ENCODE peak calls at places on chromosomes 11 and 22, in four cellular contexts. K is T-helper 1 cell, P is GM19239, O is fibroblast of gingiva. W is an unnamed sample.

GRCh38 chr22:41620646-41621098 is at the start of gene DESI1:
- DNase-seq in K (no peak), O (no peak), P (no peak), W (no peak)

GRCh38 chr11:119362741-119363080 is 16.2 kb upstream of the MFRP start:
- DNase-seq in O (no peak), K (no peak), P (no peak), W (no peak)

GRCh38 chr22:46391486-46392136 is 56.1 kb downstream of the TRMU start:
- DNase-seq in K (no peak), O (no peak), P (no peak), W (no peak)

GRCh38 chr22:43820671-43821305 is 8.7 kb upstream of the EFCAB6 start:
- DNase-seq in O (no peak), P (no peak), K (no peak), W (no peak)

GRCh38 chr22:37848587-37849088 is 581 bp upstream of the EIF3L start:
- DNase-seq in K (no peak), P (no peak), O (peak; percentile 38), W (no peak)

GRCh38 chr11:61776561-61777075 is 15.8 kb downstream of the TMEM258 start:
- DNase-seq in O (peak; percentile 55), P (peak; percentile 88), K (no peak), W (no peak)

GRCh38 chr11:110131386-110132123 is 38.4 kb downstream of the ZC3H12C start:
- DNase-seq in P (no peak), O (no peak), K (no peak), W (no peak)

GRCh38 chr22:49656291-49656851 is 171.3 kb downstream of the BRD1 start:
- DNase-seq in K (no peak), O (no peak), P (no peak), W (no peak)

GRCh38 chr11:3617990-3618389 is 23.8 kb downstream of the ART5 start:
- DNase-seq in K (no peak), O (no peak), P (no peak), W (no peak)

GRCh38 chr22:42814215-42814614 is 42.9 kb downstream of the ARFGAP3 start:
- DNase-seq in P (no peak), O (no peak), K (no peak), W (no peak)

GRCh38 chr11:86947541-86947940 is 7.7 kb downstream of the FZD4 start:
- DNase-seq in K (no peak), P (no peak), O (peak; percentile 43), W (no peak)

GRCh38 chr11:88367310-88367709 is 29.8 kb upstream of the CTSC start:
- DNase-seq in K (no peak), P (no peak), O (no peak), W (no peak)

GRCh38 chr11:69234740-69235710 is 58.9 kb upstream of the MYEOV start:
- DNase-seq in P (no peak), K (no peak), O (no peak), W (no peak)

GRCh38 chr22:37581534-37581933 is 1.6 kb upstream of the LGALS2 start:
- DNase-seq in P (no peak), K (no peak), O (peak; percentile 36), W (no peak)

GRCh38 chr11:69358398-69359080 is 64.6 kb downstream of the MYEOV start:
- DNase-seq in P (no peak), O (no peak), K (no peak), W (no peak)